ENCODE peak calls at places on chromosomes 13 and 19, in seven cellular contexts. Z is fibroblast of pulmonary artery, W is fibroblast of villous mesenchyme, K is CD14-positive monocyte, J is omental fat pad, M is PC-9, G is brain microvascular endothelial cell. E is an unnamed sample.

GRCh38 chr19:41352609-41353465 is 885 bp downstream of the TGFB1 start:
- DNase-seq in M (peak; percentile 73), W (peak; percentile 72), G (peak; percentile 17), J (no peak), K (peak; percentile 82), Z (peak; percentile 51), E (peak; percentile 62)

GRCh38 chr19:38392707-38393308 is 4.3 kb downstream of the SPRED3 start:
- DNase-seq in J (no peak), G (peak; percentile 69), Z (peak; percentile 51), W (no peak), M (no peak), K (no peak), E (peak; percentile 45)

GRCh38 chr13:94217370-94217769 is 262.1 kb downstream of the DCT start:
- DNase-seq in G (peak; percentile 45), J (no peak), Z (peak; percentile 23), W (no peak), M (no peak), K (no peak), E (no peak)

GRCh38 chr19:362154-362553 is 17.6 kb upstream of the MIER2 start:
- DNase-seq in Z (no peak), W (no peak), K (no peak), M (no peak), G (no peak), J (no peak), E (no peak)

GRCh38 chr13:30274083-30274482 is 33.3 kb downstream of the KATNAL1 start:
- DNase-seq in J (no peak), M (no peak), K (no peak), W (no peak), Z (no peak), G (no peak), E (no peak)

GRCh38 chr19:4981681-4981958 is 12.7 kb downstream of the KDM4B start:
- DNase-seq in G (no peak), K (no peak), Z (no peak), M (no peak), W (no peak), J (no peak), E (no peak)

GRCh38 chr13:54241719-54242118 is 1213.1 kb downstream of the OLFM4 start:
- DNase-seq in K (no peak), W (no peak), Z (no peak), J (no peak), G (no peak), M (no peak), E (peak; percentile 29)

GRCh38 chr13:39855236-39855635 is 199.8 kb downstream of the COG6 start:
- DNase-seq in K (no peak), W (no peak), M (no peak), Z (no peak), J (no peak), G (no peak), E (no peak)

GRCh38 chr19:51777570-51778460 is 16.8 kb downstream of the FPR2 start:
- DNase-seq in K (peak; percentile 84), W (peak; percentile 96), J (no peak), Z (peak; percentile 96), M (peak; percentile 44), G (peak; percentile 67), E (peak; percentile 86)

GRCh38 chr13:93511011-93511410 is 284.4 kb downstream of the GPC6 start:
- DNase-seq in Z (no peak), J (no peak), K (no peak), M (no peak), G (no peak), W (no peak), E (no peak)

GRCh38 chr13:109764045-109764444 is 22.3 kb downstream of the IRS2 start:
- DNase-seq in J (no peak), W (no peak), K (no peak), G (no peak), M (no peak), Z (no peak), E (no peak)

GRCh38 chr13:100523437-100523836 is 65.2 kb downstream of the GGACT start:
- DNase-seq in G (no peak), K (no peak), J (no peak), M (no peak), W (no peak), Z (no peak), E (no peak)

GRCh38 chr19:18749362-18750231 is 41.5 kb downstream of the COMP start:
- DNase-seq in J (no peak), Z (no peak), M (no peak), K (no peak), G (no peak), W (no peak), E (no peak)

GRCh38 chr13:67914535-67914934 is 684.4 kb upstream of the PCDH9 start:
- DNase-seq in W (no peak), M (no peak), Z (no peak), J (no peak), G (no peak), K (no peak), E (no peak)

GRCh38 chr19:4877753-4878490 is 10.5 kb upstream of the PLIN3 start:
- DNase-seq in W (peak; percentile 13), M (no peak), J (no peak), Z (no peak), K (no peak), G (no peak), E (no peak)

GRCh38 chr13:60627071-60627686 is 230.2 kb downstream of the TDRD3 start:
- DNase-seq in M (peak; percentile 9), Z (peak; percentile 42), K (no peak), W (peak; percentile 10), G (peak; percentile 15), J (no peak), E (peak; percentile 56)
- TF ChIP-seq CTCF in M (peak; percentile 70), Z (peak; percentile 70), K (no peak), W (peak; percentile 54), G (peak; percentile 83), J (no peak), E (peak; percentile 76)

GRCh38 chr19:48290341-48290922 is 20.6 kb downstream of the ZNF114 start:
- DNase-seq in W (peak; percentile 52), M (peak; percentile 55), K (no peak), J (no peak), Z (peak; percentile 29), G (peak; percentile 53), E (peak; percentile 26)
- TF ChIP-seq CTCF in W (peak; percentile 32), M (peak; percentile 13), K (no peak), J (no peak), Z (peak; percentile 14), G (peak; percentile 48), E (no peak)

GRCh38 chr13:76223565-76223964 is 587.4 kb downstream of the LMO7 start:
- DNase-seq in W (no peak), G (no peak), M (no peak), J (no peak), Z (no peak), K (no peak), E (no peak)
- TF ChIP-seq CTCF in W (peak; percentile 27), G (peak; percentile 29), M (no peak), J (no peak), Z (no peak), K (no peak), E (no peak)

GRCh38 chr13:34833562-34834182 is 108.4 kb upstream of the NBEA start:
- DNase-seq in W (no peak), Z (peak; percentile 7), K (no peak), M (no peak), J (no peak), G (peak; percentile 33), E (peak; percentile 58)
- TF ChIP-seq CTCF in W (no peak), Z (peak; percentile 3), K (no peak), M (no peak), J (no peak), G (peak; percentile 27), E (peak; percentile 11)

GRCh38 chr13:82344867-82345266 is 1537.4 kb downstream of the SLITRK1 start:
- DNase-seq in K (no peak), J (no peak), M (no peak), W (no peak), Z (no peak), G (no peak), E (no peak)
- TF ChIP-seq CTCF in K (no peak), J (no peak), M (no peak), W (no peak), Z (no peak), G (no peak), E (no peak)

DNA sequence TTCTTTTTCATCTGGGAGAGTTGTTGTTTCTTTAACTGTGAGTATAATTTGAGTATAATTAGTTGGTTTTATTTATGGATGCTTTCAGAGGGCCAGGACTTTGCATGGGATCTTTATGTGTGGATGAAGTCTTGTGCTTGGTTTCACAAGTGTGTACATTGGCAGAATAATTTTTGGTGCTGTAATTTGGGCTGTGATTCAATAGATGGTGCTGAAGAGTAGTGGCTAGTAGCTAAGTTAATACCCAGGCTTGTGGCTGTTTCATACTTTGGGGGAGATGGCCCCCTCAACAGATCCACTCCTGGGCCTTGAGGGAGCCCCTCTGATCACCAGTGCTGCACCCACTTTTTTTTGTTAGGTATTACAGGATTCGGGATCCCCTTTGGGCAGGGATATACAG is 1142.4 kb downstream of the SLITRK1 start:
- DNase-seq in W (no peak), Z (peak; percentile 48), J (no peak), G (peak; percentile 25), M (no peak), K (no peak), E (peak; percentile 27)
- TF ChIP-seq CTCF in W (no peak), Z (peak; percentile 53), J (no peak), G (peak; percentile 44), M (no peak), K (no peak), E (peak; percentile 35)

GRCh38 chr19:48368942-48369341 is 4.8 kb downstream of the SYNGR4 start:
- DNase-seq in K (no peak), G (no peak), W (no peak), J (no peak), Z (no peak), M (no peak), E (no peak)

GRCh38 chr19:48373567-48373966 is 9.4 kb downstream of the SYNGR4 start:
- DNase-seq in Z (no peak), M (no peak), W (no peak), J (no peak), K (no peak), G (no peak), E (no peak)

GRCh38 chr19:48371367-48371766 is 7.2 kb downstream of the SYNGR4 start:
- DNase-seq in Z (no peak), J (no peak), W (no peak), M (no peak), K (no peak), G (no peak), E (no peak)

GRCh38 chr19:48370955-48371354 is 6.8 kb downstream of the SYNGR4 start:
- DNase-seq in G (no peak), Z (no peak), K (no peak), W (no peak), J (no peak), M (no peak), E (no peak)

DNA sequence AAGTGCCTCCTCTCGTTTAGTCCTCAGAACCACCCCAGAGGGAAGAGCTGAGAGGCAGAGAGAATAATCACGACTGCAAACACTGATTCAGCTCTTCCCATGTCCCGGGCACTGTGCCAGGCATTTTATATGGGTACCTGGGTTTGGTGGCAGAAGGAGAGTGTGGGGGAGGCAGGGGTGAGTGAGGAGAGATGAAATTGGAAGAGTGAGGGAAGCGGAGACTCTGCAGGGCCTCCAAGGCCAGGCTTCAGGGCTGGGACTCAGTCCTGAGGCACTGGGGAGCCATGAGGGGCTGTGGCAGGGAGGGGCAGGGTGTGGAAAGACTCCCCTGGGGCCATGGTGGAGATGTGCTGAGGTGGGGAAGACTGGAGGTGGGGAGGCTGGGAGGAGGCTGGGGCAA is 8.7 kb downstream of the SYNGR4 start:
- DNase-seq in G (no peak), K (no peak), J (no peak), M (no peak), W (no peak), Z (no peak), E (peak; percentile 55)
- TF ChIP-seq CTCF in G (no peak), K (no peak), J (no peak), M (no peak), W (no peak), Z (no peak), E (no peak)